ENCODE peak calls at places on chromosomes 12 and 14, in five cellular contexts. E, G, P, Y and W are unnamed samples.

GRCh38 chr12:95646781-95647184 is 95.5 kb upstream of the USP44 start:
- DNase-seq in E (no peak), G (no peak), P (peak), Y (no peak), W (no peak)

GRCh38 chr14:54651018-54651351 is 84.1 kb downstream of the SAMD4A start:
- DNase-seq in E (no peak), G (no peak), P (no peak), Y (no peak), W (no peak)

GRCh38 chr14:73736842-73737241 is 22.7 kb upstream of the PNMA1 start:
- DNase-seq in E (no peak), G (no peak), P (no peak), Y (no peak), W (no peak)

GRCh38 chr12:113130457-113131135 is 5.0 kb downstream of the RASAL1 start:
- DNase-seq in E (peak), G (peak), P (peak), Y (no peak), W (peak)

GRCh38 chr14:65791551-65791981 is 379.0 kb downstream of the FUT8 start:
- DNase-seq in E (peak), G (no peak), P (no peak), Y (no peak), W (no peak)

GRCh38 chr12:20368653-20369163 is 371 bp downstream of the PDE3A start:
- DNase-seq in E (no peak), G (no peak), P (peak), Y (no peak), W (peak)

GRCh38 chr14:36791402-36791801 is 129.7 kb downstream of the PAX9 start:
- DNase-seq in E (no peak), G (no peak), P (no peak), Y (no peak), W (no peak)

GRCh38 chr12:21989819-21990412 is 48.7 kb upstream of the ABCC9 start:
- DNase-seq in E (peak), G (peak), P (peak), Y (peak), W (no peak)

GRCh38 chr14:104572668-104573067 is 6.9 kb upstream of the C14orf180 start:
- DNase-seq in E (no peak), G (no peak), P (no peak), Y (no peak), W (no peak)

GRCh38 chr12:20421338-20421890 is 53.1 kb downstream of the PDE3A start:
- DNase-seq in E (no peak), G (no peak), P (no peak), Y (no peak), W (no peak)

GRCh38 chr14:80427101-80427500 is 215.8 kb upstream of the DIO2 start:
- DNase-seq in E (no peak), G (no peak), P (no peak), Y (no peak), W (no peak)

DNA sequence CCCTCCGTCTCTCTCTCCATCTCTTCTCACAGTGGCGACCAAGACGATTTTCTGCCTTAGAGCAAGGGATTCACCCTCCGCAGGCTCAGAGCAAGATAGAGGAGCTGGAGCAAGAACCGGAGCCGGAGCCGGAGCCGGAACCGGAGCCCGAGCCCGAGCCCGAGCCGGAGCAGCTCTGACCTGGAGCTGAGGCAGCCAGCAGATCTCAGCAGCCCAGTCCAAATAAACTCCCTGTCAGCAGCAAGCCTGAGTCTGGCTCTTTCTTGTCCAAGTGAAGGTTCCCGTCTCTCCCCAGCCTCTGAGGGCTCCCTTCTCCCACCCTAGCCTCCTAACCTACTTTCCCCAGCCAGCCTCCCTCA is 5.9 kb downstream of the LAG3 start:
- DNase-seq in E (no peak), G (no peak), P (peak), Y (no peak), W (peak)
- TF ChIP-seq EZH2phosphoT487 in E (no peak), G (no peak), P (no peak), Y (no peak), W (no peak)

DNA sequence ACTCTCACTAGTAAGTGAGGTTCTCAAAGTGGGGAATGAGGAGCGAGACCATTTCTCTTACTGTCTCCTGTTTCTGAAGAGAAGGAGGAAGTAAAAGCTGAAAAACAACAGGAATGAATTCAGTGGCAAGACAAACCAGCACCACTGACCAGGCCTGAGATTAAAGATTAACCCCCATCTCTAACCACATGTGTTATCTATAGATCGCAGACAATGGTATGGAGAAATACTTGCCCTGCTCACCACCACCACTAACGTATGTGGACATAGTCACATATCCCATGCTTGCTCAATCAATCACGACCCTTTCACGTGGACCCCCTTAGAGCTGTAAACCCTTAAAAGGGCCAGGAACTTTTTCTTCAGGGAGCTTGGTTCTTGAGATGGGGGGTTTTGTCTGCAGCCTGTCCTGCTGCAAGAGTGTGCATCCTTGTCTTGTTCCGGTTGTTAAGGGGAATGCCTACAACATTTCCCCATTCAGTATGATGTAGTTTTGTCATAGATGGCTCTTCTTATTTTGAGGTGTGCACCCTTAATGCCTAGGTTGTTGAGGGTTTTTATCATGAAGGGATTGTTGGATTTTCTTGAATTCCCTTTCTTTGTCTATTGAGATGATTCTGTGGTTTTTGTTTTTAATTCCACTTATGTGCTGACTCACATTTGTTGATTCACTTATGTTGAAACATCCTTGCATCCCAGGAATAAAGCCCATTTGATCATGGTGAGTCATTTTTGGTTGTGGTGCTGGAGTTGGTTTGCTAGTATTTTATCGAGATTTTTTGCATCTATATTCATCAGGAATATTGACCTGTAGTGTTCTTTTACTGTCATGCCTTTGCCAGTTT is 698.8 kb upstream of the LMO3 start:
- DNase-seq in E (peak), G (no peak), P (no peak), Y (no peak), W (no peak)
- TF ChIP-seq EZH2phosphoT487 in E (no peak), G (no peak), P (no peak), Y (no peak), W (no peak)

DNA sequence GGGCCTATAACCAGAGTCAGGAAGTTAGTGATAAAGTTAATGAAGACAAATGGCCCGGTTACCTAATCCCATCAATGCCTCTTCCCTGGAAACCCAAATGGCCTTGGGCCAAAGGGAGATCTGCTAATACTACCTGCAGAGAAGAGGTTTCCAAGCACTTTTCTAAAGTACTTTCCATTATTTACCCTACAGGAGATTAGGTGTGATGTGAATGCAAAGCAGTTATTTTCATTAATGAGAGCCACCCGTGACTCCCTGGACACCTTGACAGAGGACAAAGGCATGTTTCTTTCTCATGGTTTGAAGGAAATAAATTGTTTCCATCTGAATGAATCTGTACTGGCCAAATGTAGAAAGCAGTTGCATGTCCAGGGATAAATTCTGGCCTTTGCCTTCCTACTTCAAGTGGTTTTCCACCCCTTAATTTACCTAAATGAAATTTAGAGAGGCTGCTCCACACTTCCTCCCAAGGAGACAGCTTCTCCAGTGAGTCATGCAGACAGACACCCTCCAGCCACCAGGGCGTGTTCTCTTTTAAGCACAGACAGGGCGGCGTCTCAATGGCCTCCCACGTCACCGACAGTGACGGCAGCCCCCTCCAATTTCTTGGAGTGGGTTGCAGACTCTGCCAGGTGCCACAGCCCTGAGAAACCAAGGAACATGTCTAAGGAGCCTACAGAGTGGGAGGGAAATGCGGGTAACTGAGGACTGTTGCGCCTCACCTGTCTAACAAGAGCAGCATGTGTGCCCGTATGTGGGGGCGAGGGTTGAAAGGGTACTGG is 43.9 kb upstream of the GNPNAT1 start:
- DNase-seq in E (peak), G (no peak), P (peak), Y (peak), W (peak)
- TF ChIP-seq EZH2phosphoT487 in E (no peak), G (no peak), P (no peak), Y (no peak), W (no peak)

GRCh38 chr14:92575061-92575772 is 61.6 kb downstream of the RIN3 start:
- DNase-seq in E (no peak), G (no peak), P (no peak), Y (no peak), W (no peak)

GRCh38 chr14:92570863-92571262 is 57.3 kb downstream of the RIN3 start:
- DNase-seq in E (no peak), G (no peak), P (no peak), Y (no peak), W (no peak)

GRCh38 chr14:92573761-92574498 is 60.3 kb downstream of the RIN3 start:
- DNase-seq in E (no peak), G (no peak), P (peak), Y (no peak), W (no peak)

GRCh38 chr14:92568621-92569479 is 55.3 kb downstream of the RIN3 start:
- DNase-seq in E (no peak), G (no peak), P (no peak), Y (no peak), W (no peak)

DNA sequence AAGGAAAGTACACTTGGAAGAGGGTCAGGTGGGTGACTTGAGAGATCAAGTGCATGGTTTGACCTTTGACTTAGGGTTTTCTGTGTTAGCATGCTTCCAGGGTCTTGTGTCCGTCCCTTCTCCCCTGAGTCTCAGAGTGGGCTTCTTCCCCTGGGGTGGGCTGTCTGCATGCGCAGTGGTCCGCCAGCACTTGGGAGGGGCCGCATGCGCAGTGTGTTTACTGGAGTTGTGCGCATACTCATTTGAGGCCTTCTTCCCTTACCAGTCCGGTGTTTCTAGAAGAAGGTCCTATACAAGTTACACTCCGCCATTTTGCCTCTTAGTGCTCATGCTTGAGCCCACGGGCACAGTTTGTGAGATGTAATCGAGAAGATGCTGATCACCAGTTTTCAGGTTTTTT is 58.5 kb downstream of the RIN3 start:
- DNase-seq in E (no peak), G (no peak), P (no peak), Y (no peak), W (no peak)
- TF ChIP-seq EZH2phosphoT487 in E (no peak), G (no peak), P (no peak), Y (no peak), W (no peak)

DNA sequence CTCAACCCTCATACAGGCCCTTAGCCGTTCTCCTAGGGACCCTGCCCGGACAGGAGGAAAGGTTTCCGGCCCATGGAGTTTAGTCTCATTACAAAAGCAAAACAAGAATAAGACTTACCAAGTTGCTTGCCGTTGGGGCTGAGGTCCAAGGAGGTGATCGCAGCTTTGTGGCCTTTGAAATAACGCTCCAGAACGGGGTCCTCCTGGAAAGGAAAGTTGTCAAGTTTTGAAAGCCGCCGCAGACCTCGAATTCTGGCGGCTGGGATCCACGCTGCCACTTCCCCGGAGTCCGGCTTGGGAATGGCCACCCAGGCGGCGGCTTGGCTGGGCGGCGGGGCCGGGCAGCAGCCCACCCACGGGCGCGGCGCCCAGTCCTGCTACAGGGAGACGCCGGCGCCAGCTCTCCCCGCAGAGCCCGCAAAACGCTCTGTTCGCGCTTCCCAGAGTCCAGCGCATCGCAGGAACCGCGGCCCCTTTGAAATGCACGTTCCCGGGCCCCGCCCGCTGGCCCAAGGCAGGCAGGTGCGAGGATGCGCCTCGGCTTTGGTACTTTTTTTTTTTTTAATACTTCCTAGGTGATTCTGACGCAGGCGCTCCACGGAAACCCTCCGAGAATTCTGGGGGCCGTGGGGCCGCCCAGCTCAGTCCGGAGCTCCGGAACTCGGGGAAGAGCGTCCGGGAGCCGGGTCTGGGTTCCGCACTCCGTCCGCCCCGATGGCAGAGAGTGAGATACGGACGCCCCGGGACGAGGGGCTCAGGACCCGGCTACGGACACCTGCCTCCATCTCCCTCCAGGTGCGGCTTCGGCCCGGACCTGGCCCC is 617 bp upstream of the GALNT4 start:
- DNase-seq in E (peak), G (peak), P (peak), Y (no peak), W (peak)
- TF ChIP-seq EZH2phosphoT487 in E (no peak), G (no peak), P (no peak), Y (no peak), W (peak)

DNA sequence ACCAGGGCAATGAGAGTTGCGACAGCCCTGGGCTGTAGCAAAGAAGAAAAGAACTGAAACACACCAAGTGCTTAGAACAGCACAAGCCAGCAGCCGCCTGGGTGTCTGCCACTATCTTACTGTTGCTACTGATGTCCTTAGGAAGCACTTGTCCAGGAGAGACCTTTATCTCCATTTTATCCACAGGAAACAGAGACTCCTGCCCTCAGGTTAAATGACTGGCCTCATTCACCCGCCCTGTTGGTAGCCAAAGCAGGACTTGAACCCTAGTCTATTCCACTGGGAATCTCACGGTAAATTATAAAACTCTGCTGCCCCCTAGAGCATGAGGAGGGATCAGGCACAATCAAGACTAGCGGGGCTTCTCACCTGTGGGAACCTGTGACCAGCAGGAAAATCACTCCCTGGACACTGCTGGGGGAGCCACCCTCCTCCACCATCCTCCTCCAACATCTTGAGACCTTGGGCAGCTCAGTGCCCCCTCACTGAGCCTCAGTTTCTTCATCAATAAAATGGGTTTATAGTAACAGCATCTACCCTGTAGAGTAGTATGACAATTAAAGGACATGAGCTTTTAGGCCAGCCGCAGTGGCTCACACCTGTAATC is 20.5 kb upstream of the TESC start:
- DNase-seq in E (peak), G (peak), P (peak), Y (peak), W (peak)
- TF ChIP-seq EZH2phosphoT487 in E (no peak), G (no peak), P (no peak), Y (no peak), W (no peak)

GRCh38 chr14:71029236-71029781 is 122.0 kb downstream of the PCNX1 start:
- DNase-seq in E (no peak), G (no peak), P (no peak), Y (peak), W (no peak)
- TF ChIP-seq EZH2phosphoT487 in E (no peak), G (no peak), P (no peak), Y (no peak), W (no peak)

DNA sequence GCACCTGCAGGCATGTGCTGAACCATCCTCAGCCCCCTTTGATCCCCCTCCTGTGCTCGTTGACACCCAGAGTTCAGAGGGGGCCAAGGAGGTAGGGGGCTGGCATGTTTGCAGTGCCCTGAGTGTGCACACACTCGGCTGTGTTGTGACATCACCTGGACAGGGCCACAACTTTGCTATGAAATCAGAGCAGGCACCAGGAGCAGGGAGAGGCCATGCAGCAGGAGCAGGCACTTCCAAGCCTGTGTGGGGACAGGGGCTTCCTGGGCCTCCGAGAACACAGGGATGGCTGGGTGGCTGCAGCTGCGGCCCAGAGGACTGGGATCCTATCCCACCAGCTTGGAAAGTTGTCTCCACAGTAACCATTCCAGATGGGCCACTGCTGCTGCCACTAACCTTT is 84.8 kb downstream of the ACSS3 start:
- DNase-seq in E (no peak), G (no peak), P (no peak), Y (no peak), W (no peak)
- TF ChIP-seq EZH2phosphoT487 in E (no peak), G (no peak), P (no peak), Y (no peak), W (no peak)